ENCODE peak calls at places on chromosomes 4 and X, in six cellular contexts. One of them, this sample, is unnamed. For H3K4me1 and H3K36me3, the result is how much of the 10 kb centered on the place peaks cover.

GRCh38 chr4:100960232-100960631 is 387.1 kb downstream of the PPP3CA start:
- DNase-seq in naive thymus-derived CD4-positive, alpha-beta T cell: no peak
- DNase-seq in suprapubic skin: no peak
- DNase-seq in HCT116: no peak
- DNase-seq in CD8-positive, alpha-beta memory T cell: no peak
- DNase-seq in neural progenitor cell: no peak
- DNase-seq in this sample: no peak

GRCh38 chrX:138748480-138748879 is 37.0 kb upstream of the FGF13 start:
- DNase-seq in naive thymus-derived CD4-positive, alpha-beta T cell: no peak
- DNase-seq in suprapubic skin: no peak
- DNase-seq in HCT116: no peak
- DNase-seq in CD8-positive, alpha-beta memory T cell: no peak
- DNase-seq in neural progenitor cell: peak
- DNase-seq in this sample: peak

GRCh38 chr4:149203256-149204001 is 612.2 kb downstream of the IQCM start:
- DNase-seq in naive thymus-derived CD4-positive, alpha-beta T cell: no peak
- DNase-seq in suprapubic skin: no peak
- DNase-seq in HCT116: no peak
- DNase-seq in CD8-positive, alpha-beta memory T cell: no peak
- DNase-seq in neural progenitor cell: no peak
- DNase-seq in this sample: peak

GRCh38 chr4:98642991-98643426 is 15.4 kb downstream of the TSPAN5 start:
- DNase-seq in naive thymus-derived CD4-positive, alpha-beta T cell: no peak
- DNase-seq in suprapubic skin: no peak
- DNase-seq in HCT116: peak
- DNase-seq in CD8-positive, alpha-beta memory T cell: no peak
- DNase-seq in neural progenitor cell: no peak
- DNase-seq in this sample: peak

GRCh38 chr4:138209094-138209493 is 33.1 kb downstream of the SLC7A11 start:
- DNase-seq in naive thymus-derived CD4-positive, alpha-beta T cell: no peak
- DNase-seq in suprapubic skin: no peak
- DNase-seq in HCT116: no peak
- DNase-seq in CD8-positive, alpha-beta memory T cell: no peak
- DNase-seq in neural progenitor cell: no peak
- DNase-seq in this sample: no peak

GRCh38 chr4:158015241-158015640 is 157.6 kb downstream of the GASK1B start:
- DNase-seq in naive thymus-derived CD4-positive, alpha-beta T cell: no peak
- DNase-seq in suprapubic skin: no peak
- DNase-seq in HCT116: no peak
- DNase-seq in CD8-positive, alpha-beta memory T cell: no peak
- DNase-seq in neural progenitor cell: no peak
- DNase-seq in this sample: peak

GRCh38 chrX:15418041-15418706 is 34.0 kb upstream of the VEGFD start:
- DNase-seq in naive thymus-derived CD4-positive, alpha-beta T cell: no peak
- DNase-seq in suprapubic skin: no peak
- DNase-seq in HCT116: no peak
- DNase-seq in CD8-positive, alpha-beta memory T cell: no peak
- DNase-seq in neural progenitor cell: no peak
- DNase-seq in this sample: no peak

GRCh38 chr4:168639914-168640313 is 143.1 kb downstream of the PALLD start:
- DNase-seq in naive thymus-derived CD4-positive, alpha-beta T cell: no peak
- DNase-seq in suprapubic skin: no peak
- DNase-seq in HCT116: no peak
- DNase-seq in CD8-positive, alpha-beta memory T cell: no peak
- DNase-seq in neural progenitor cell: no peak
- DNase-seq in this sample: peak

GRCh38 chrX:16484338-16484737 is 165.6 kb upstream of the S100G start:
- DNase-seq in naive thymus-derived CD4-positive, alpha-beta T cell: peak
- DNase-seq in suprapubic skin: no peak
- DNase-seq in HCT116: peak
- DNase-seq in CD8-positive, alpha-beta memory T cell: no peak
- DNase-seq in neural progenitor cell: no peak
- DNase-seq in this sample: no peak

DNA sequence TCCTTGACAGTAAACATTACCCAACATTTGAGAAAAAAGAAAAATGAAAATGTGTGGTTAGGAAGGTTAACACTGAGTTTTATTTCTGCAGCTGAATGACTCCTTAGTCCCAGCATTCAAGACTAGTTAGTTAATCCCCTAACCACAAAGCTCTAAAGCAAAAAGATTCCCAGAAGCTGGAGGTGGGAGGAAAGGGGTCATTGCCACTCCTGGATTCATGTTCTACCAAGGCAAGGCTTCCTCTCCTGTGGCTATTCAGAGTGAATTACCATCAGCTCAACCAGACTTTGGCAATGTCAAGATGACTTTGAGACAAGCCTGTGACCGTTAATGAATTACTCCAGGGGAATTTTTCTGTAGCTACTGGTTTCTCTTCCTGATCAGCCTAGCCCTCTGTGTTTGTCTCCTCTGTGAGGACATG is 63.6 kb downstream of the HADH start:
- DNase-seq in naive thymus-derived CD4-positive, alpha-beta T cell: no peak
- DNase-seq in suprapubic skin: no peak
- DNase-seq in HCT116: no peak
- DNase-seq in CD8-positive, alpha-beta memory T cell: no peak
- DNase-seq in neural progenitor cell: no peak
- DNase-seq in this sample: no peak
- H3K4me1 ChIP-seq in naive thymus-derived CD4-positive, alpha-beta T cell: half or more
- H3K4me1 ChIP-seq in suprapubic skin: under half
- H3K4me1 ChIP-seq in HCT116: under half
- H3K4me1 ChIP-seq in CD8-positive, alpha-beta memory T cell: half or more
- H3K4me1 ChIP-seq in neural progenitor cell: under half
- H3K4me1 ChIP-seq in this sample: under half

GRCh38 chrX:10157545-10157944 is 770 bp downstream of the CLCN4 start:
- DNase-seq in naive thymus-derived CD4-positive, alpha-beta T cell: no peak
- DNase-seq in suprapubic skin: no peak
- DNase-seq in HCT116: no peak
- DNase-seq in CD8-positive, alpha-beta memory T cell: no peak
- DNase-seq in neural progenitor cell: no peak
- DNase-seq in this sample: peak
- H3K27ac ChIP-seq in naive thymus-derived CD4-positive, alpha-beta T cell: no peak
- H3K27ac ChIP-seq in suprapubic skin: no peak
- H3K27ac ChIP-seq in HCT116: no peak
- H3K27ac ChIP-seq in CD8-positive, alpha-beta memory T cell: no peak
- H3K27ac ChIP-seq in neural progenitor cell: no peak
- H3K27ac ChIP-seq in this sample: peak

GRCh38 chr4:77023920-77024319 is 51.9 kb downstream of the CCNI start:
- DNase-seq in naive thymus-derived CD4-positive, alpha-beta T cell: no peak
- DNase-seq in suprapubic skin: no peak
- DNase-seq in HCT116: no peak
- DNase-seq in CD8-positive, alpha-beta memory T cell: no peak
- DNase-seq in neural progenitor cell: no peak
- DNase-seq in this sample: no peak

GRCh38 chr4:77020017-77020416 is 55.8 kb downstream of the CCNI start:
- DNase-seq in naive thymus-derived CD4-positive, alpha-beta T cell: no peak
- DNase-seq in suprapubic skin: no peak
- DNase-seq in HCT116: no peak
- DNase-seq in CD8-positive, alpha-beta memory T cell: no peak
- DNase-seq in neural progenitor cell: no peak
- DNase-seq in this sample: no peak

GRCh38 chr4:77025643-77026321 is 50.0 kb downstream of the CCNI start:
- DNase-seq in naive thymus-derived CD4-positive, alpha-beta T cell: no peak
- DNase-seq in suprapubic skin: no peak
- DNase-seq in HCT116: no peak
- DNase-seq in CD8-positive, alpha-beta memory T cell: no peak
- DNase-seq in neural progenitor cell: no peak
- DNase-seq in this sample: no peak

GRCh38 chr4:77021614-77022089 is 54.1 kb downstream of the CCNI start:
- DNase-seq in naive thymus-derived CD4-positive, alpha-beta T cell: no peak
- DNase-seq in suprapubic skin: no peak
- DNase-seq in HCT116: no peak
- DNase-seq in CD8-positive, alpha-beta memory T cell: no peak
- DNase-seq in neural progenitor cell: no peak
- DNase-seq in this sample: peak

GRCh38 chr4:77022581-77023133 is 53.1 kb downstream of the CCNI start:
- DNase-seq in naive thymus-derived CD4-positive, alpha-beta T cell: no peak
- DNase-seq in suprapubic skin: no peak
- DNase-seq in HCT116: no peak
- DNase-seq in CD8-positive, alpha-beta memory T cell: no peak
- DNase-seq in neural progenitor cell: peak
- DNase-seq in this sample: peak
- H3K36me3 ChIP-seq in naive thymus-derived CD4-positive, alpha-beta T cell: under half
- H3K36me3 ChIP-seq in suprapubic skin: half or more
- H3K36me3 ChIP-seq in HCT116: under half
- H3K36me3 ChIP-seq in CD8-positive, alpha-beta memory T cell: under half
- H3K36me3 ChIP-seq in neural progenitor cell: under half
- H3K36me3 ChIP-seq in this sample: under half

GRCh38 chr4:8170341-8170740 is 11.7 kb upstream of the ABLIM2 start:
- DNase-seq in naive thymus-derived CD4-positive, alpha-beta T cell: no peak
- DNase-seq in suprapubic skin: no peak
- DNase-seq in HCT116: no peak
- DNase-seq in CD8-positive, alpha-beta memory T cell: no peak
- DNase-seq in neural progenitor cell: no peak
- DNase-seq in this sample: no peak

GRCh38 chr4:8168232-8168631 is 9.6 kb upstream of the ABLIM2 start:
- DNase-seq in naive thymus-derived CD4-positive, alpha-beta T cell: no peak
- DNase-seq in suprapubic skin: no peak
- DNase-seq in HCT116: no peak
- DNase-seq in CD8-positive, alpha-beta memory T cell: no peak
- DNase-seq in neural progenitor cell: no peak
- DNase-seq in this sample: no peak

GRCh38 chr4:8168832-8169598 is 10.4 kb upstream of the ABLIM2 start:
- DNase-seq in naive thymus-derived CD4-positive, alpha-beta T cell: no peak
- DNase-seq in suprapubic skin: no peak
- DNase-seq in HCT116: no peak
- DNase-seq in CD8-positive, alpha-beta memory T cell: no peak
- DNase-seq in neural progenitor cell: no peak
- DNase-seq in this sample: no peak

GRCh38 chr4:8167815-8168214 is 9.2 kb upstream of the ABLIM2 start:
- DNase-seq in naive thymus-derived CD4-positive, alpha-beta T cell: no peak
- DNase-seq in suprapubic skin: no peak
- DNase-seq in HCT116: no peak
- DNase-seq in CD8-positive, alpha-beta memory T cell: no peak
- DNase-seq in neural progenitor cell: no peak
- DNase-seq in this sample: no peak

DNA sequence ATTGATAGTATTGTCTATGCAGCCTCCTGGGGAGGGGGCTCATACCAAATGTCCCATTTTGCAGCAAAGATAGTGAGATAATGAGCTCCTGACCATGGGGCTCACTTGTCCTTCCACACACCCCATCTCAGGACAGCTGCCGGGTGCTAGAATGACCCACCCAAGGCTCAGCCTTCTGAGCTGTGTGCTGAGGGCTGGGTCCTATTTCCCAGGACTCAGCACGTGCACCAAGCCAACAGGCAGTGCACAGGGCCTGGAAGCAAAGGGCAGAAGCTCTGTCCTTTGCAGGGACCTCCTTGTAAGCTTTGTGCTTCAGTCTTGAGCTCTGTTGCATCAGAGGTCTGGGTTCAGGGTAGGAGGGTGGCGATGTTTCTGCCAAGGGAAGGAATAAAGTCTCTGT is 11.2 kb upstream of the ABLIM2 start:
- DNase-seq in naive thymus-derived CD4-positive, alpha-beta T cell: no peak
- DNase-seq in suprapubic skin: no peak
- DNase-seq in HCT116: no peak
- DNase-seq in CD8-positive, alpha-beta memory T cell: no peak
- DNase-seq in neural progenitor cell: no peak
- DNase-seq in this sample: no peak
- H3K4me1 ChIP-seq in naive thymus-derived CD4-positive, alpha-beta T cell: under half
- H3K4me1 ChIP-seq in suprapubic skin: under half
- H3K4me1 ChIP-seq in HCT116: under half
- H3K4me1 ChIP-seq in CD8-positive, alpha-beta memory T cell: under half
- H3K4me1 ChIP-seq in neural progenitor cell: under half
- H3K4me1 ChIP-seq in this sample: under half

GRCh38 chr4:25900901-25901500 is 13.0 kb upstream of the SMIM20 start:
- DNase-seq in naive thymus-derived CD4-positive, alpha-beta T cell: no peak
- DNase-seq in suprapubic skin: no peak
- DNase-seq in HCT116: no peak
- DNase-seq in CD8-positive, alpha-beta memory T cell: no peak
- DNase-seq in neural progenitor cell: no peak
- DNase-seq in this sample: no peak

GRCh38 chr4:25905371-25905770 is 8.6 kb upstream of the SMIM20 start:
- DNase-seq in naive thymus-derived CD4-positive, alpha-beta T cell: no peak
- DNase-seq in suprapubic skin: no peak
- DNase-seq in HCT116: no peak
- DNase-seq in CD8-positive, alpha-beta memory T cell: no peak
- DNase-seq in neural progenitor cell: no peak
- DNase-seq in this sample: no peak

GRCh38 chr4:25908491-25908901 is 5.5 kb upstream of the SMIM20 start:
- DNase-seq in naive thymus-derived CD4-positive, alpha-beta T cell: no peak
- DNase-seq in suprapubic skin: no peak
- DNase-seq in HCT116: peak
- DNase-seq in CD8-positive, alpha-beta memory T cell: no peak
- DNase-seq in neural progenitor cell: no peak
- DNase-seq in this sample: peak

GRCh38 chr4:25903905-25904747 is 9.9 kb upstream of the SMIM20 start:
- DNase-seq in naive thymus-derived CD4-positive, alpha-beta T cell: no peak
- DNase-seq in suprapubic skin: no peak
- DNase-seq in HCT116: no peak
- DNase-seq in CD8-positive, alpha-beta memory T cell: no peak
- DNase-seq in neural progenitor cell: no peak
- DNase-seq in this sample: no peak

GRCh38 chr4:25904748-25905082 is 9.3 kb upstream of the SMIM20 start:
- DNase-seq in naive thymus-derived CD4-positive, alpha-beta T cell: no peak
- DNase-seq in suprapubic skin: no peak
- DNase-seq in HCT116: no peak
- DNase-seq in CD8-positive, alpha-beta memory T cell: no peak
- DNase-seq in neural progenitor cell: no peak
- DNase-seq in this sample: no peak
- H3K27ac ChIP-seq in naive thymus-derived CD4-positive, alpha-beta T cell: no peak
- H3K27ac ChIP-seq in suprapubic skin: no peak
- H3K27ac ChIP-seq in HCT116: no peak
- H3K27ac ChIP-seq in CD8-positive, alpha-beta memory T cell: no peak
- H3K27ac ChIP-seq in neural progenitor cell: no peak
- H3K27ac ChIP-seq in this sample: no peak

DNA sequence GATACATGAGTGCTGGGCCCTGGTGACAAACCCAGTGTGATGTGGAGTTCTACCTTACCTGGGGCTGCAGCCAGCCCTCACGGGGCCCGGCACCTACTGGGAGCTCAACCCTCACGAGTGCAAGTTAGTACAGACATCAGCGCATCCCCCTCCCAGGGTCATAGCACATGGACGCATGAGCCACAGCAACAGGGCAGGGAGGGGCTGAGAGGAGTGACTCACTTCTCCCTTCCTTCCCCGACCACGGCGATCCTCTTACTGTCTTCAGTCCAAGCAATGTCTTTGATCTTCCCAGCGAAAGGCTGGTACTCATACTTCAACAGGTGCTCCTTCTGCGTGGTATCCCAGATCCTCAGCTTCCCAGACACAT is 17.8 kb downstream of the WDR1 start:
- DNase-seq in naive thymus-derived CD4-positive, alpha-beta T cell: no peak
- DNase-seq in suprapubic skin: no peak
- DNase-seq in HCT116: peak
- DNase-seq in CD8-positive, alpha-beta memory T cell: peak
- DNase-seq in neural progenitor cell: no peak
- DNase-seq in this sample: peak
- H3K36me3 ChIP-seq in naive thymus-derived CD4-positive, alpha-beta T cell: half or more
- H3K36me3 ChIP-seq in suprapubic skin: half or more
- H3K36me3 ChIP-seq in HCT116: half or more
- H3K36me3 ChIP-seq in CD8-positive, alpha-beta memory T cell: half or more
- H3K36me3 ChIP-seq in neural progenitor cell: under half
- H3K36me3 ChIP-seq in this sample: under half

This sample was measured in cardiac muscle cell.